ENCODE peak calls at places on chromosome X, in ten cellular contexts. J is midbrain; V is cardiac muscle cell; Q is cerebellar cortex; Y is EH; S is cardiac septum; M is fibroblast of mammary gland; F is naive B cell; I is neural crest cell; G is stimulated activated CD8-positive, alpha-beta memory T cell treated with anti-CD3 and anti-CD28 coated beads, Interleukin-2, amount 100 ng/mL, for 1 hour. P is an unnamed sample.

GRCh38 chrX:37287741-37288424 is 61.3 kb upstream of the PRRG1 start:
- DNase-seq in S (no peak), G (no peak), J (no peak), F (no peak), Y (no peak), V (no peak), Q (no peak), I (no peak), M (no peak), P (no peak)

GRCh38 chrX:110853610-110854009 is 58.0 kb upstream of the CHRDL1 start:
- DNase-seq in Y (peak), M (peak), F (no peak), I (peak), J (peak), V (peak), Q (peak), S (no peak), G (no peak), P (no peak)

GRCh38 chrX:50103866-50104566 is 96.8 kb downstream of the AKAP4 start:
- DNase-seq in S (no peak), Q (no peak), I (no peak), Y (peak), F (no peak), M (peak), J (no peak), V (no peak), G (no peak), P (no peak)

GRCh38 chrX:129176710-129177109 is 346.6 kb downstream of the SMARCA1 start:
- DNase-seq in V (no peak), Q (no peak), F (no peak), I (no peak), J (no peak), G (no peak), Y (no peak), M (no peak), S (no peak), P (no peak)

GRCh38 chrX:136623400-136623799 is 24.6 kb upstream of the CD40LG start:
- DNase-seq in Y (no peak), V (no peak), J (no peak), G (no peak), Q (no peak), F (no peak), M (no peak), S (no peak), I (no peak), P (no peak)

GRCh38 chrX:13597928-13598327 is 28.5 kb downstream of the EGFL6 start:
- DNase-seq in M (peak), Y (peak), J (no peak), Q (no peak), F (no peak), I (no peak), V (peak), G (no peak), S (no peak), P (no peak)

GRCh38 chrX:15087747-15088146 is 182.1 kb downstream of the ASB9 start:
- DNase-seq in V (no peak), J (no peak), I (no peak), Q (no peak), S (no peak), Y (no peak), F (no peak), M (no peak), G (no peak), P (no peak)

GRCh38 chrX:18440835-18441234 is 15.4 kb downstream of the CDKL5 start:
- DNase-seq in J (no peak), F (no peak), Q (no peak), Y (no peak), G (no peak), M (no peak), V (no peak), I (no peak), S (no peak), P (no peak)

GRCh38 chrX:41580423-41581064 is 108.2 kb upstream of the GPR34 start:
- DNase-seq in G (no peak), F (no peak), Y (no peak), M (no peak), S (no peak), Q (no peak), I (no peak), V (no peak), J (no peak), P (no peak)

GRCh38 chrX:154696328-154697045 is 43.1 kb upstream of the CTAG2 start:
- DNase-seq in I (no peak), J (no peak), S (no peak), Q (no peak), Y (peak), M (peak), V (peak), F (no peak), G (no peak), P (no peak)

GRCh38 chrX:24693453-24694202 is at the start of gene POLA1:
- DNase-seq in J (peak), F (peak), V (peak), G (peak), Q (peak), Y (peak), M (peak), S (peak), I (peak), P (peak)

GRCh38 chrX:48958635-48959094 is 1.3 kb upstream of the OTUD5 start:
- DNase-seq in V (peak), I (no peak), Q (peak), M (peak), G (no peak), S (no peak), Y (peak), J (no peak), F (no peak), P (peak)

GRCh38 chrX:102849396-102849795 is 87.7 kb upstream of the RAB40AL start:
- DNase-seq in Q (no peak), V (no peak), G (no peak), S (no peak), Y (no peak), I (no peak), F (no peak), M (no peak), J (no peak), P (no peak)

GRCh38 chrX:38312436-38312835 is 14.9 kb downstream of the RPGR start:
- DNase-seq in Q (no peak), I (no peak), V (peak), G (no peak), Y (peak), M (peak), S (no peak), F (no peak), J (no peak), P (no peak)

GRCh38 chrX:147981038-147981752 is at the start of gene FMR1NB:
- DNase-seq in J (no peak), Y (no peak), V (no peak), F (no peak), I (no peak), G (no peak), Q (no peak), S (no peak), M (no peak), P (no peak)

GRCh38 chrX:32451954-32452518 is 759.3 kb downstream of the DMD start:
- DNase-seq in M (no peak), Q (no peak), Y (no peak), J (no peak), F (no peak), I (no peak), S (no peak), G (no peak), V (no peak), P (no peak)

GRCh38 chrX:66015152-66015827 is 24.6 kb downstream of the VSIG4 start:
- DNase-seq in V (peak), G (no peak), I (no peak), F (peak), Q (no peak), M (no peak), J (peak), S (peak), Y (no peak), P (no peak)

GRCh38 chrX:19121898-19122640 is at the start of gene ADGRG2:
- DNase-seq in J (no peak), S (no peak), G (no peak), I (peak), Y (peak), F (no peak), V (peak), Q (no peak), M (peak), P (no peak)

GRCh38 chrX:151702021-151702714 is 6.9 kb downstream of the PRRG3 start:
- DNase-seq in G (no peak), S (peak), Q (no peak), J (no peak), I (no peak), F (no peak), M (no peak), Y (no peak), V (no peak), P (no peak)

GRCh38 chrX:126820700-126821420 is 1.3 kb downstream of the PRR32 start:
- DNase-seq in V (no peak), M (no peak), J (no peak), I (no peak), F (no peak), G (no peak), Y (no peak), Q (no peak), S (no peak), P (no peak)

GRCh38 chrX:113384628-113385027 is 544.0 kb upstream of the AMOT start:
- DNase-seq in Y (peak), M (peak), I (no peak), F (no peak), Q (no peak), G (no peak), S (no peak), J (peak), V (peak), P (no peak)

GRCh38 chrX:23766650-23767551 is 16.1 kb upstream of the SAT1 start:
- DNase-seq in G (no peak), I (no peak), J (no peak), Y (no peak), M (no peak), F (peak), S (no peak), Q (no peak), V (no peak), P (no peak)

GRCh38 chrX:2479420-2479780 is 21.4 kb downstream of the DHRSX start:
- DNase-seq in I (no peak), Q (no peak), V (no peak), J (no peak), F (no peak), S (peak), G (no peak), M (no peak), Y (no peak), P (no peak)

GRCh38 chrX:108447303-108447702 is 7.7 kb downstream of the COL4A5 start:
- DNase-seq in J (no peak), V (peak), G (no peak), F (no peak), I (no peak), S (no peak), M (peak), Q (no peak), Y (peak), P (no peak)

GRCh38 chrX:13001961-13002671 is 27.2 kb downstream of the TMSB4X start:
- DNase-seq in F (no peak), I (no peak), Q (no peak), S (no peak), V (no peak), J (no peak), M (peak), G (no peak), Y (no peak), P (no peak)

GRCh38 chrX:24760601-24761000 is 66.9 kb downstream of the POLA1 start:
- DNase-seq in S (no peak), V (peak), M (peak), Q (no peak), G (no peak), Y (peak), I (no peak), J (no peak), F (no peak), P (no peak)

GRCh38 chrX:3532571-3532970 is 180.9 kb downstream of the PRKX start:
- DNase-seq in J (no peak), V (no peak), Q (no peak), S (no peak), M (no peak), F (no peak), Y (no peak), G (no peak), I (no peak), P (no peak)